ENCODE peak calls at places on chromosomes 11 and 22, in ten cellular contexts. I is gastroesophageal sphincter; J is GM23338; D is activated CD4-positive, alpha-beta T cell treated with anti-CD3 and anti-CD28 coated beads for 36 hours; K is stimulated activated naive CD8-positive, alpha-beta T cell treated with anti-CD3 and anti-CD28 coated beads, Interleukin-15, amount 100 ng/mL, for 72 hours; P is left ventricle myocardium superior; L is naive thymus-derived CD8-positive, alpha-beta T cell; G is heart right ventricle; R is WTC11; M is heart left ventricle. T is an unnamed sample.

GRCh38 chr11:110565690-110566336 is 136.1 kb downstream of the FDX1 start:
- ATAC-seq in R (no peak), K (no peak), M (no peak), I (no peak), P (no peak), L (no peak), J (no peak), D (no peak), G (no peak), T (no peak)

GRCh38 chr11:84564180-84564866 is 1062.8 kb downstream of the DLG2 start:
- ATAC-seq in J (no peak), R (peak; percentile 32), G (no peak), K (no peak), I (peak; percentile 41), P (no peak), D (no peak), M (no peak), L (no peak), T (no peak)

GRCh38 chr11:111633756-111634362 is 31.6 kb downstream of the SIK2 start:
- ATAC-seq in D (peak; percentile 49), G (no peak), P (no peak), L (no peak), J (no peak), I (no peak), K (peak; percentile 59), R (no peak), M (no peak), T (no peak)

GRCh38 chr11:115928811-115929210 is 424.6 kb upstream of the CADM1 start:
- ATAC-seq in L (no peak), J (no peak), M (no peak), G (no peak), P (no peak), K (no peak), R (no peak), I (no peak), D (no peak), T (no peak)

GRCh38 chr11:64234840-64235379 is 526 bp downstream of the VEGFB start:
- ATAC-seq in J (peak; percentile 19), D (peak; percentile 49), K (peak; percentile 73), M (no peak), G (peak; percentile 41), L (peak; percentile 64), P (peak; percentile 41), I (peak; percentile 47), R (peak; percentile 6), T (peak; percentile 71)

GRCh38 chr11:78740175-78741161 is 165.8 kb upstream of the NARS2 start:
- ATAC-seq in L (no peak), J (no peak), I (no peak), D (no peak), M (no peak), P (peak; percentile 30), R (no peak), G (no peak), K (no peak), T (no peak)

GRCh38 chr11:114259124-114259526 is 37.1 kb upstream of the NNMT start:
- ATAC-seq in D (no peak), R (no peak), G (peak; percentile 9), J (no peak), L (no peak), K (no peak), P (peak; percentile 24), I (peak; percentile 16), M (peak; percentile 21), T (no peak)

GRCh38 chr11:96215094-96215782 is 127.8 kb downstream of the MAML2 start:
- ATAC-seq in I (peak; percentile 52), D (peak; percentile 39), P (peak; percentile 27), L (peak; percentile 77), M (peak; percentile 43), R (peak; percentile 61), G (peak; percentile 36), J (peak; percentile 50), K (peak; percentile 83), T (peak; percentile 91)

GRCh38 chr22:47124946-47125345 is 362.5 kb downstream of the TBC1D22A start:
- ATAC-seq in P (no peak), G (no peak), D (no peak), M (no peak), I (no peak), J (peak; percentile 49), R (no peak), K (peak; percentile 20), L (no peak), T (no peak)

GRCh38 chr11:111949519-111950426 is 12.6 kb downstream of the DIXDC1 start:
- ATAC-seq in G (peak; percentile 25), P (no peak), D (no peak), I (no peak), K (peak; percentile 45), J (no peak), R (no peak), L (no peak), M (no peak), T (no peak)

GRCh38 chr11:121551463-121551862 is 98.7 kb upstream of the SORL1-AS1 start:
- ATAC-seq in K (no peak), L (no peak), D (no peak), G (no peak), J (no peak), P (no peak), M (no peak), R (no peak), I (no peak), T (no peak)

T was measured in stimulated activated memory B cell treated with anti-CD40 and anti-IgM and Interleukin-4, amounts not matched to agents 10 μg/mL and 1 μg/mL and 100 μg/mL, for 72 hours.